ENCODE peak calls at places on chromosome 11, in ten cellular contexts. X is mesendoderm; H is neural progenitor cell; V is cardiac muscle cell; J is stomach; S is keratinocyte; G is CD8-positive, alpha-beta memory T cell; T is left ventricle myocardium inferior; K is iPS DF 6.9; U is thoracic aorta. E is an unnamed sample. For H3K4me1, the result is how much of the 10 kb centered on the place peaks cover.

GRCh38 chr11:106249857-106250256 is 172.4 kb downstream of the AASDHPPT start:
- DNase-seq in T (no peak), J (no peak), X (no peak), K (no peak), V (no peak), G (no peak), U (no peak), H (no peak), S (no peak), E (no peak)

GRCh38 chr11:87878373-87878779 is 296.9 kb downstream of the RAB38 start:
- DNase-seq in S (no peak), K (no peak), J (no peak), T (no peak), G (no peak), V (peak), H (peak), U (no peak), X (peak), E (no peak)

GRCh38 chr11:95908826-95909225 is 15.1 kb downstream of the MTMR2 start:
- DNase-seq in K (no peak), G (no peak), V (no peak), S (no peak), X (no peak), T (no peak), U (no peak), H (no peak), J (no peak), E (no peak)

GRCh38 chr11:105838668-105839403 is 183.2 kb downstream of the MSANTD4 start:
- DNase-seq in H (no peak), G (no peak), J (no peak), X (peak), S (no peak), V (no peak), T (no peak), U (no peak), K (no peak), E (no peak)

GRCh38 chr11:7793233-7793632 is 3.5 kb downstream of the OR5P2 start:
- DNase-seq in T (no peak), J (no peak), G (no peak), U (no peak), X (no peak), K (no peak), V (no peak), H (no peak), S (no peak), E (no peak)

GRCh38 chr11:102383839-102384238 is 36.8 kb downstream of the BIRC2 start:
- DNase-seq in G (no peak), H (no peak), X (no peak), S (no peak), K (no peak), T (no peak), J (no peak), U (no peak), V (no peak), E (no peak)

GRCh38 chr11:124194696-124195418 is 11.7 kb downstream of the OR10D3 start:
- DNase-seq in V (peak), S (peak), J (peak), U (peak), X (peak), G (no peak), K (peak), H (peak), T (no peak), E (no peak)

GRCh38 chr11:133819114-133819513 is 26.2 kb downstream of the SPATA19 start:
- DNase-seq in K (no peak), V (no peak), G (no peak), U (no peak), H (no peak), T (no peak), S (no peak), X (no peak), J (no peak), E (no peak)

GRCh38 chr11:124605719-124606118 is 5.5 kb upstream of the PANX3 start:
- DNase-seq in K (no peak), S (no peak), T (no peak), G (no peak), X (no peak), J (no peak), V (no peak), H (no peak), U (no peak), E (no peak)

GRCh38 chr11:32809313-32809712 is 14.9 kb upstream of the CCDC73 start:
- DNase-seq in T (peak), H (peak), S (peak), V (peak), U (no peak), G (no peak), X (peak), J (peak), K (no peak), E (peak)

GRCh38 chr11:126602349-126602940 is 247.0 kb downstream of the ST3GAL4 start:
- DNase-seq in U (no peak), K (no peak), H (no peak), V (no peak), J (no peak), X (no peak), T (no peak), G (no peak), S (no peak), E (no peak)

GRCh38 chr11:108648528-108648885 is 16.4 kb upstream of the DDX10 start:
- DNase-seq in S (no peak), X (no peak), V (no peak), U (no peak), G (no peak), J (no peak), T (no peak), K (no peak), H (no peak), E (no peak)

GRCh38 chr11:18650859-18651557 is 16.9 kb upstream of the SPTY2D1 start:
- DNase-seq in U (no peak), H (peak), K (peak), J (peak), X (peak), V (no peak), T (no peak), G (no peak), S (no peak), E (peak)

GRCh38 chr11:99934008-99934407 is 753.1 kb upstream of the ARHGAP42 start:
- DNase-seq in H (no peak), V (no peak), S (no peak), T (no peak), X (no peak), G (no peak), J (no peak), U (no peak), K (no peak), E (no peak)

GRCh38 chr11:123470862-123471261 is 40.8 kb downstream of the GRAMD1B start:
- DNase-seq in U (no peak), G (no peak), T (no peak), X (no peak), K (no peak), J (no peak), S (no peak), H (no peak), V (no peak), E (no peak)

GRCh38 chr11:130522284-130522961 is 74.0 kb downstream of the ADAMTS15 start:
- DNase-seq in G (no peak), J (peak), S (peak), V (peak), X (peak), H (peak), K (no peak), T (peak), U (peak), E (peak)

GRCh38 chr11:120563698-120564572 is 52.4 kb downstream of the GRIK4 start:
- DNase-seq in U (no peak), G (no peak), K (no peak), X (peak), S (no peak), V (peak), H (peak), T (peak), J (no peak), E (peak)

GRCh38 chr11:64772318-64773018 is 5.9 kb downstream of the SF1 start:
- DNase-seq in G (no peak), S (no peak), J (no peak), U (no peak), K (no peak), H (no peak), X (no peak), V (no peak), T (no peak), E (no peak)

GRCh38 chr11:19199766-19200165 is 2.0 kb downstream of the CSRP3 start:
- DNase-seq in G (no peak), K (no peak), U (no peak), T (no peak), V (no peak), S (no peak), X (no peak), J (no peak), H (no peak), E (no peak)

GRCh38 chr11:3644817-3645235 is at the start of gene ART1:
- DNase-seq in U (no peak), X (no peak), K (no peak), S (no peak), T (peak), J (no peak), G (no peak), H (no peak), V (no peak), E (peak)

GRCh38 chr11:75424396-75424795 is 8.6 kb downstream of the KLHL35 start:
- DNase-seq in G (no peak), H (peak), U (no peak), J (no peak), K (no peak), X (peak), V (peak), S (no peak), T (no peak), E (no peak)

GRCh38 chr11:126502159-126502558 is 146.7 kb downstream of the ST3GAL4 start:
- DNase-seq in J (no peak), S (no peak), T (no peak), K (no peak), G (no peak), V (no peak), H (no peak), U (no peak), X (no peak), E (no peak)

GRCh38 chr11:100681064-100681502 is 6.0 kb upstream of the ARHGAP42 start:
- DNase-seq in X (peak), J (peak), H (no peak), G (no peak), S (no peak), T (peak), U (no peak), V (peak), K (no peak), E (peak)

GRCh38 chr11:13486926-13487660 is 8.7 kb downstream of the PTH start:
- DNase-seq in J (peak), G (peak), T (peak), V (peak), U (no peak), H (peak), S (no peak), X (peak), K (no peak), E (peak)

GRCh38 chr11:15453211-15453715 is 338.5 kb downstream of the INSC start:
- DNase-seq in K (no peak), S (no peak), H (no peak), U (no peak), V (no peak), X (no peak), T (no peak), J (no peak), G (no peak), E (no peak)

GRCh38 chr11:83087035-83087434 is 15.3 kb upstream of the RAB30 start:
- DNase-seq in U (no peak), V (no peak), G (no peak), S (no peak), K (no peak), X (no peak), J (no peak), H (no peak), T (no peak), E (no peak)

GRCh38 chr11:46529928-46530574 is 63.8 kb downstream of the AMBRA1 start:
- DNase-seq in U (no peak), X (no peak), T (no peak), S (no peak), H (no peak), J (no peak), V (no peak), G (no peak), K (no peak), E (no peak)

GRCh38 chr11:46527586-46527985 is 66.2 kb downstream of the AMBRA1 start:
- DNase-seq in T (no peak), V (no peak), H (no peak), K (no peak), J (no peak), G (no peak), X (no peak), S (no peak), U (no peak), E (no peak)

GRCh38 chr11:46526489-46527215 is 67.2 kb downstream of the AMBRA1 start:
- DNase-seq in S (no peak), U (no peak), G (no peak), X (no peak), V (no peak), K (no peak), J (no peak), H (no peak), T (no peak), E (no peak)

GRCh38 chr11:46528445-46529085 is 65.3 kb downstream of the AMBRA1 start:
- DNase-seq in S (no peak), X (no peak), U (no peak), V (no peak), K (no peak), H (no peak), J (no peak), T (no peak), G (no peak), E (no peak)

DNA sequence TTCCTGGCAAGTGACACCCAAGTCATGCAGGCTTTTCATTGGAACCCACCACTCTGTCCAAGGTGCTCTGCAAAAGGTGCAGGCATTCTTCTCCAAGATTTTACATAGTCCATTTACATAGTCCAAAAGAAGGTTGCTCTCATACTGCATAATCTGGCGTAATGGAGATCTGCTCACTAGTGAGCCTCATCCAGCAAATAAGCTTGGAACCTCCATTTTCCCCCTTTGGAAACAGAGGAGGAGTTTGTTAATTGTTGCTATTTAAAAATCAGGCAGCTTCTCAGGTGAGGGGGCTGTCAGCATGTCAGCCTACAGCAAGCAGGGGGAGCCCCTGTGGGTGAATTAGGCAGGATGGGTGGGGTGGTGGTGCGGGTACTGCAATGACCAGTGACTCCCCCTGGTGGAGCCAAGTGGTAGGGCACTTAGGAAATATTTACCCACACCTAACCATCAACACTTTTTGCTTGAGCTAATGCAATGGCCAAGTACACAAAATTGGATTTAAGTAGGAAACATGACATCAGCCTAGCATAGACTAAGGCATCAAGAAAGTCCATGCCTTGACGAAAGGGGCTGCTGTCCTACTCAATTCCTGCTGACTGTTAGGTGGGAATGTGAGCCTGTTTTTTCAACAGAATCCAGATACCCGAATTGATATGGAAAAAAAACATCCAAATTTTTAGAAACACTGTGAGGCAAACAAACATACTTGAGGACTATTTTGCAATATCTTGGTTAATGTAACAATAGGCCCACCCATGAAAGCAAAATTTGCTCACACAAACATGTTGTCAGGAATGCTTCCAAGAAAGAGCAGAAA is 64.5 kb downstream of the AMBRA1 start:
- DNase-seq in S (no peak), G (peak), T (peak), J (peak), X (peak), K (peak), U (peak), V (peak), H (peak), E (peak)
- H3K4me1 ChIP-seq in S (under half), G (under half), T (half or more), J (under half), X (under half), K (under half), U (under half), V (under half), H (under half), E (under half)

GRCh38 chr11:65917434-65918210 is 1.2 kb downstream of the C11orf68 start:
- DNase-seq in X (no peak), H (no peak), J (no peak), G (no peak), K (no peak), U (no peak), T (no peak), V (no peak), S (no peak), E (no peak)

GRCh38 chr11:65915821-65916251 is 3.0 kb downstream of the C11orf68 start:
- DNase-seq in J (peak), X (peak), K (no peak), H (no peak), G (no peak), V (no peak), S (peak), U (peak), T (peak), E (peak)

GRCh38 chr11:65917077-65917433 is 1.8 kb downstream of the C11orf68 start:
- DNase-seq in G (no peak), H (no peak), S (no peak), K (no peak), J (no peak), V (no peak), U (no peak), X (no peak), T (no peak), E (no peak)

GRCh38 chr11:65915101-65915820 is 3.6 kb downstream of the C11orf68 start:
- DNase-seq in V (no peak), H (no peak), S (no peak), X (no peak), G (no peak), U (no peak), J (no peak), K (no peak), T (no peak), E (no peak)

DNA sequence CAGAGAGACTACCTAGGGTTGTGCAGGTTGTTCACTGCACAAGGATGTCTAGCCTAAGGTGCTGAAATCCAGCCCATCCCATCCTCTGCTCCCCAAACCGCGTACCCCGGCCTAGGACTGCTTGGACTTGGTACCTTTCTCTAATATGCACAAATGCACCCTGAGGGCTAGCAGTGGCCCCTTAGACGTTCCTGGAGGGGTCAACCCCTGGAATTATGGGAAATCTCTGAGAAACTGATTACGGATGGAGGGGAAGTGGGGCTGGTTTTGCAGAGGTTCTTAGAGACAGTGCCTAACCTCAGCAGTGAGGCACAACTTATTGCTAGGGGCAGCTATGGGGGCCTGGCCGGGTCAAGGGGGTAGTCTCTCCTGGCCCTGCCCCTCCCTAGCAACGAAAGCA is 2.5 kb downstream of the C11orf68 start:
- DNase-seq in S (no peak), J (no peak), K (no peak), T (no peak), H (no peak), X (no peak), V (no peak), G (no peak), U (no peak), E (no peak)
- H3K4me1 ChIP-seq in S (half or more), J (half or more), K (under half), T (half or more), H (under half), X (under half), V (under half), G (under half), U (half or more), E (half or more)

GRCh38 chr11:62712413-62712812 is 4.9 kb downstream of the GNG3 start:
- DNase-seq in H (no peak), V (no peak), U (no peak), G (no peak), X (no peak), T (no peak), J (no peak), K (no peak), S (no peak), E (no peak)

GRCh38 chr11:62707277-62707771 is at the start of the genes BSCL2 and GNG3:
- DNase-seq in H (peak), T (no peak), J (no peak), U (no peak), V (peak), X (peak), K (peak), S (no peak), G (no peak), E (no peak)

GRCh38 chr11:62708423-62709261 is 1.2 kb downstream of the GNG3 start:
- DNase-seq in U (no peak), G (peak), K (no peak), X (peak), J (peak), V (no peak), S (no peak), H (no peak), T (no peak), E (no peak)

GRCh38 chr11:62709262-62710000 is 2.0 kb downstream of the GNG3 start:
- DNase-seq in U (peak), V (peak), T (peak), S (peak), J (peak), K (peak), H (peak), X (peak), G (peak), E (peak)

DNA sequence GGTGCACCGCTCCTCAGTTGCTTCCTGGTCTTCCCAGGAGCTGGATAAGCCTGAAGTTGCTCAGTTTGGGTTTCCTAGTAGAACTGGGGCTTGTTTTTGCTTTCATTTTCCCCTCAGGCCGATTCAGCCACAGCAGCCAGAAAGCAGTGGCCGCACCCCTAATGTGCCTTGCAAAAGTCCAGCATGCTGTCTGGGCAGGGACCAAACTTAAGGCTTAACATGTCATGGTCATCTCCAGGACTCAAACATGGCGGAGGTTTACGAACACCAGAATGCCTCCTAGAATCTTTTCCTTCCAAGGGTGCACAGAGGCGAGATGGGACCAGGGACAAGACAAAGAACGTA is 2.5 kb downstream of the GNG3 start:
- DNase-seq in X (no peak), K (no peak), T (no peak), J (peak), V (no peak), H (no peak), S (no peak), U (no peak), G (no peak), E (no peak)
- H3K4me1 ChIP-seq in X (under half), K (under half), T (half or more), J (half or more), V (under half), H (under half), S (under half), U (under half), G (under half), E (half or more)

DNA sequence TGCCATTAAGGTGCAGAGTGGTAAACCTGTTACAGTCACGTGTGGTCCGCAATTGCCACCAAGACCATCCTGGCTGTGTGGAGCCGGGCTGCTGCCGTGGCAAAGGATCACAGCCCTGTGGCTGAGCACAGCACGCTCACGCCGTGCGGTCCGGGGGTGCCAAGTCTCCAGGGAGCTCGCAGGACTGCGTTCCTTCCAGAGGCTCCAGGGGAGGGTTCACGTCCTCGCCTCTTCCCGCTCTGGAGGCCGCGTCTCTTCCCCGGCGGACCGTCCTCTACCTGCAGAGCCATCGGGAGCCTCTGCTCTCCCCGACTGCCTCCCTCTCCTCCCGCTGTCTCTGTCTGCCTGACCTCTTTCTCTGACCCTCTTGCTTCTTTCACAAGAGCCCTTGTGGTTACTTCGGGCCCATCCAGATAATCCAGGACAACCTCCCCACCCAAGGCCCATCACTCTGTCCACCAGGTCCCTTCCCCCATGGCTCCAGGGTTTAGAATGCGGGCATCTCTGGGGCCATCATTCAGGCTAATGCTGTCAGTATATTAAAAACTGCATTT is 11.4 kb upstream of the MUC5AC start:
- DNase-seq in S (no peak), U (no peak), J (no peak), G (no peak), H (no peak), X (no peak), T (no peak), V (no peak), K (no peak), E (no peak)
- H3K4me1 ChIP-seq in S (under half), U (under half), J (under half), G (under half), H (under half), X (under half), T (under half), V (under half), K (under half), E (under half)